ENCODE peak calls at places on chromosomes 2 and 18, in six cellular contexts. One of them, this sample, is unnamed.

GRCh38 chr2:212364106-212364505 is 174.5 kb downstream of the ERBB4 start:
- DNase-seq in AG09319: peak; percentile 10
- DNase-seq in occipital lobe: no peak
- DNase-seq in posterior cingulate gyrus: no peak
- DNase-seq in K562: no peak
- DNase-seq in NCI-H1092: no peak
- DNase-seq in this sample: no peak

GRCh38 chr2:199440118-199440517 is 17.6 kb downstream of the SATB2 start:
- DNase-seq in posterior cingulate gyrus: no peak
- DNase-seq in occipital lobe: no peak
- DNase-seq in K562: no peak
- DNase-seq in AG09319: no peak
- DNase-seq in NCI-H1092: no peak
- DNase-seq in this sample: no peak

GRCh38 chr18:50696436-50696835 is 123.4 kb downstream of the MRO start:
- DNase-seq in AG09319: no peak
- DNase-seq in occipital lobe: no peak
- DNase-seq in NCI-H1092: no peak
- DNase-seq in K562: no peak
- DNase-seq in posterior cingulate gyrus: no peak
- DNase-seq in this sample: no peak

GRCh38 chr2:239405071-239405470 is 4.3 kb upstream of the HDAC4 start:
- DNase-seq in posterior cingulate gyrus: no peak
- DNase-seq in NCI-H1092: no peak
- DNase-seq in AG09319: no peak
- DNase-seq in occipital lobe: no peak
- DNase-seq in K562: no peak
- DNase-seq in this sample: no peak

GRCh38 chr2:170362313-170362795 is 184.4 kb downstream of the MYO3B start:
- DNase-seq in occipital lobe: no peak
- DNase-seq in K562: peak; percentile 34
- DNase-seq in posterior cingulate gyrus: no peak
- DNase-seq in AG09319: no peak
- DNase-seq in NCI-H1092: no peak
- DNase-seq in this sample: no peak

GRCh38 chr2:213475433-213475832 is 191.2 kb downstream of the SPAG16 start:
- DNase-seq in NCI-H1092: no peak
- DNase-seq in occipital lobe: no peak
- DNase-seq in posterior cingulate gyrus: no peak
- DNase-seq in K562: peak; percentile 0
- DNase-seq in AG09319: no peak
- DNase-seq in this sample: peak; percentile 6

GRCh38 chr2:10034333-10035052 is 8.9 kb upstream of the KLF11 start:
- DNase-seq in K562: peak; percentile 67
- DNase-seq in AG09319: no peak
- DNase-seq in occipital lobe: no peak
- DNase-seq in NCI-H1092: no peak
- DNase-seq in posterior cingulate gyrus: peak; percentile 8
- DNase-seq in this sample: no peak

GRCh38 chr2:229141626-229142025 is 129.5 kb downstream of the PID1 start:
- DNase-seq in NCI-H1092: no peak
- DNase-seq in AG09319: peak; percentile 2
- DNase-seq in occipital lobe: no peak
- DNase-seq in posterior cingulate gyrus: no peak
- DNase-seq in K562: no peak
- DNase-seq in this sample: no peak

GRCh38 chr2:27174638-27175037 is 25.8 kb downstream of the TCF23 start:
- DNase-seq in occipital lobe: no peak
- DNase-seq in K562: no peak
- DNase-seq in AG09319: no peak
- DNase-seq in NCI-H1092: no peak
- DNase-seq in posterior cingulate gyrus: no peak
- DNase-seq in this sample: no peak

GRCh38 chr2:240775911-240776310 is 44.1 kb downstream of the KIF1A start:
- DNase-seq in posterior cingulate gyrus: no peak
- DNase-seq in K562: no peak
- DNase-seq in occipital lobe: no peak
- DNase-seq in AG09319: no peak
- DNase-seq in NCI-H1092: no peak
- DNase-seq in this sample: no peak

GRCh38 chr18:28855524-28855923 is 678.6 kb upstream of the CDH2 start:
- DNase-seq in occipital lobe: no peak
- DNase-seq in posterior cingulate gyrus: no peak
- DNase-seq in NCI-H1092: no peak
- DNase-seq in K562: no peak
- DNase-seq in AG09319: peak; percentile 39
- DNase-seq in this sample: no peak

GRCh38 chr2:12702661-12703121 is 14.0 kb upstream of the TRIB2 start:
- DNase-seq in K562: no peak
- DNase-seq in occipital lobe: peak; percentile 34
- DNase-seq in NCI-H1092: no peak
- DNase-seq in AG09319: no peak
- DNase-seq in posterior cingulate gyrus: no peak
- DNase-seq in this sample: no peak

GRCh38 chr2:30193104-30193681 is 38.1 kb upstream of the LBH start:
- DNase-seq in occipital lobe: no peak
- DNase-seq in AG09319: no peak
- DNase-seq in NCI-H1092: no peak
- DNase-seq in K562: peak; percentile 74
- DNase-seq in posterior cingulate gyrus: no peak
- DNase-seq in this sample: no peak

GRCh38 chr2:238868616-238869292 is 20.9 kb downstream of the TWIST2 start:
- DNase-seq in occipital lobe: no peak
- DNase-seq in posterior cingulate gyrus: peak; percentile 88
- DNase-seq in NCI-H1092: no peak
- DNase-seq in AG09319: peak; percentile 87
- DNase-seq in K562: no peak
- DNase-seq in this sample: no peak

GRCh38 chr2:96089356-96090180 is 26.8 kb downstream of the ADRA2B start:
- DNase-seq in K562: peak; percentile 18
- DNase-seq in NCI-H1092: no peak
- DNase-seq in posterior cingulate gyrus: peak; percentile 86
- DNase-seq in occipital lobe: no peak
- DNase-seq in AG09319: no peak
- DNase-seq in this sample: no peak

GRCh38 chr2:217622205-217622621 is 380.6 kb downstream of the TNS1 start:
- DNase-seq in occipital lobe: no peak
- DNase-seq in AG09319: peak; percentile 42
- DNase-seq in NCI-H1092: peak; percentile 19
- DNase-seq in posterior cingulate gyrus: peak; percentile 86
- DNase-seq in K562: no peak
- DNase-seq in this sample: no peak

GRCh38 chr18:8389391-8390340 is 219.6 kb upstream of the RAB12 start:
- DNase-seq in occipital lobe: peak; percentile 36
- DNase-seq in NCI-H1092: peak; percentile 26
- DNase-seq in posterior cingulate gyrus: peak; percentile 90
- DNase-seq in K562: peak; percentile 75
- DNase-seq in AG09319: peak; percentile 30
- DNase-seq in this sample: peak; percentile 62

GRCh38 chr18:6333981-6334380 is 80.7 kb downstream of the L3MBTL4 start:
- DNase-seq in NCI-H1092: no peak
- DNase-seq in K562: no peak
- DNase-seq in occipital lobe: no peak
- DNase-seq in AG09319: no peak
- DNase-seq in posterior cingulate gyrus: no peak
- DNase-seq in this sample: no peak

GRCh38 chr2:71861186-71862160 is 286.2 kb downstream of the CYP26B1 start:
- DNase-seq in posterior cingulate gyrus: no peak
- DNase-seq in NCI-H1092: no peak
- DNase-seq in occipital lobe: no peak
- DNase-seq in K562: no peak
- DNase-seq in AG09319: no peak
- DNase-seq in this sample: no peak

GRCh38 chr2:191245046-191245868 is at the start of gene MYO1B:
- DNase-seq in occipital lobe: no peak
- DNase-seq in posterior cingulate gyrus: peak; percentile 88
- DNase-seq in AG09319: peak; percentile 57
- DNase-seq in NCI-H1092: peak; percentile 65
- DNase-seq in K562: peak; percentile 11
- DNase-seq in this sample: peak; percentile 76

GRCh38 chr18:47284691-47285370 is 33.4 kb upstream of the SKOR2 start:
- DNase-seq in NCI-H1092: no peak
- DNase-seq in AG09319: no peak
- DNase-seq in posterior cingulate gyrus: no peak
- DNase-seq in K562: no peak
- DNase-seq in occipital lobe: no peak
- DNase-seq in this sample: no peak

GRCh38 chr2:20615046-20615465 is 35.8 kb downstream of the HS1BP3 start:
- DNase-seq in posterior cingulate gyrus: peak; percentile 78
- DNase-seq in NCI-H1092: no peak
- DNase-seq in K562: no peak
- DNase-seq in occipital lobe: no peak
- DNase-seq in AG09319: no peak
- DNase-seq in this sample: no peak

GRCh38 chr2:150742094-150742493 is 254.6 kb upstream of the RND3 start:
- DNase-seq in K562: no peak
- DNase-seq in AG09319: no peak
- DNase-seq in occipital lobe: no peak
- DNase-seq in posterior cingulate gyrus: no peak
- DNase-seq in NCI-H1092: no peak
- DNase-seq in this sample: no peak

GRCh38 chr18:22285299-22286140 is 116.1 kb downstream of the GATA6 start:
- DNase-seq in occipital lobe: no peak
- DNase-seq in K562: no peak
- DNase-seq in AG09319: no peak
- DNase-seq in posterior cingulate gyrus: no peak
- DNase-seq in NCI-H1092: no peak
- DNase-seq in this sample: no peak

GRCh38 chr2:75079575-75079974 is 119.7 kb downstream of the TACR1 start:
- DNase-seq in NCI-H1092: no peak
- DNase-seq in posterior cingulate gyrus: no peak
- DNase-seq in AG09319: no peak
- DNase-seq in K562: no peak
- DNase-seq in occipital lobe: no peak
- DNase-seq in this sample: no peak

GRCh38 chr2:54085069-54085468 is 30.3 kb upstream of the ACYP2 start:
- DNase-seq in AG09319: no peak
- DNase-seq in NCI-H1092: no peak
- DNase-seq in K562: no peak
- DNase-seq in occipital lobe: no peak
- DNase-seq in posterior cingulate gyrus: peak; percentile 86
- DNase-seq in this sample: no peak

GRCh38 chr2:108575132-108575966 is 41.1 kb downstream of the LIMS1 start:
- DNase-seq in posterior cingulate gyrus: no peak
- DNase-seq in K562: no peak
- DNase-seq in occipital lobe: no peak
- DNase-seq in AG09319: no peak
- DNase-seq in NCI-H1092: no peak
- DNase-seq in this sample: no peak

GRCh38 chr2:178863856-178864620 is 56.8 kb upstream of the TTN start:
- DNase-seq in AG09319: no peak
- DNase-seq in NCI-H1092: no peak
- DNase-seq in occipital lobe: no peak
- DNase-seq in posterior cingulate gyrus: peak; percentile 77
- DNase-seq in K562: no peak
- DNase-seq in this sample: no peak

GRCh38 chr2:45224321-45224995 is 215.2 kb upstream of the SIX2 start:
- DNase-seq in K562: no peak
- DNase-seq in posterior cingulate gyrus: no peak
- DNase-seq in NCI-H1092: no peak
- DNase-seq in AG09319: no peak
- DNase-seq in occipital lobe: no peak
- DNase-seq in this sample: no peak

GRCh38 chr2:106144621-106145331 is 49.3 kb downstream of the UXS1 start:
- DNase-seq in AG09319: no peak
- DNase-seq in NCI-H1092: no peak
- DNase-seq in occipital lobe: no peak
- DNase-seq in K562: no peak
- DNase-seq in posterior cingulate gyrus: no peak
- DNase-seq in this sample: no peak

GRCh38 chr2:238459081-238459629 is 32.4 kb downstream of the ASB1 start:
- DNase-seq in AG09319: no peak
- DNase-seq in posterior cingulate gyrus: no peak
- DNase-seq in NCI-H1092: no peak
- DNase-seq in K562: no peak
- DNase-seq in occipital lobe: no peak
- DNase-seq in this sample: no peak

GRCh38 chr18:46338761-46339160 is 234.6 kb downstream of the HAUS1 start:
- DNase-seq in K562: no peak
- DNase-seq in occipital lobe: no peak
- DNase-seq in NCI-H1092: peak; percentile 41
- DNase-seq in AG09319: no peak
- DNase-seq in posterior cingulate gyrus: no peak
- DNase-seq in this sample: no peak

GRCh38 chr2:207416111-207416510 is 113.7 kb upstream of the CREB1 start:
- DNase-seq in NCI-H1092: no peak
- DNase-seq in occipital lobe: no peak
- DNase-seq in posterior cingulate gyrus: no peak
- DNase-seq in K562: no peak
- DNase-seq in AG09319: no peak
- DNase-seq in this sample: no peak

GRCh38 chr2:183010112-183010511 is 28.1 kb downstream of the NCKAP1 start:
- DNase-seq in K562: peak; percentile 96
- DNase-seq in posterior cingulate gyrus: no peak
- DNase-seq in AG09319: peak; percentile 10
- DNase-seq in NCI-H1092: no peak
- DNase-seq in occipital lobe: no peak
- DNase-seq in this sample: peak; percentile 69

GRCh38 chr2:65030933-65031332 is 25.3 kb upstream of the CEP68 start:
- DNase-seq in AG09319: no peak
- DNase-seq in posterior cingulate gyrus: no peak
- DNase-seq in occipital lobe: no peak
- DNase-seq in NCI-H1092: no peak
- DNase-seq in K562: no peak
- DNase-seq in this sample: no peak

GRCh38 chr18:24400587-24400986 is 3.0 kb upstream of the OSBPL1A start:
- DNase-seq in posterior cingulate gyrus: no peak
- DNase-seq in AG09319: no peak
- DNase-seq in K562: no peak
- DNase-seq in occipital lobe: no peak
- DNase-seq in NCI-H1092: no peak
- DNase-seq in this sample: no peak

GRCh38 chr2:44290271-44290670 is 15.0 kb downstream of the SLC3A1 start:
- DNase-seq in NCI-H1092: no peak
- DNase-seq in occipital lobe: no peak
- DNase-seq in posterior cingulate gyrus: no peak
- DNase-seq in AG09319: no peak
- DNase-seq in K562: no peak
- DNase-seq in this sample: no peak

GRCh38 chr2:40592223-40592622 is 140.3 kb upstream of the SLC8A1 start:
- DNase-seq in AG09319: no peak
- DNase-seq in occipital lobe: no peak
- DNase-seq in NCI-H1092: no peak
- DNase-seq in K562: no peak
- DNase-seq in posterior cingulate gyrus: no peak
- DNase-seq in this sample: no peak

GRCh38 chr2:238581126-238581525 is 154.4 kb downstream of the ASB1 start:
- DNase-seq in occipital lobe: no peak
- DNase-seq in NCI-H1092: no peak
- DNase-seq in K562: no peak
- DNase-seq in AG09319: no peak
- DNase-seq in posterior cingulate gyrus: peak; percentile 17
- DNase-seq in this sample: no peak

GRCh38 chr2:226483745-226484619 is 315.6 kb downstream of the IRS1 start:
- DNase-seq in AG09319: no peak
- DNase-seq in posterior cingulate gyrus: no peak
- DNase-seq in occipital lobe: no peak
- DNase-seq in K562: no peak
- DNase-seq in NCI-H1092: no peak
- DNase-seq in this sample: no peak

This sample was measured in HEK293T.